ENCODE peak calls at places on chromosomes 12 and 14, in four cellular contexts. One of them, this sample, is unnamed.

GRCh38 chr12:81086342-81086741 is 8.5 kb downstream of the ACSS3 start:
- DNase-seq in astrocyte of the spinal cord: no peak
- DNase-seq in GDM1: no peak
- DNase-seq in activated T-cell treated with anti-CD3 and anti-CD28 coated beads for 1 hour: no peak
- DNase-seq in this sample: no peak

GRCh38 chr14:69324341-69324931 is 64.5 kb downstream of the GALNT16 start:
- DNase-seq in astrocyte of the spinal cord: no peak
- DNase-seq in GDM1: no peak
- DNase-seq in activated T-cell treated with anti-CD3 and anti-CD28 coated beads for 1 hour: no peak
- DNase-seq in this sample: no peak

GRCh38 chr12:69502342-69503081 is 32.3 kb downstream of the FRS2 start:
- DNase-seq in astrocyte of the spinal cord: peak
- DNase-seq in activated T-cell treated with anti-CD3 and anti-CD28 coated beads for 1 hour: no peak
- DNase-seq in GDM1: no peak
- DNase-seq in this sample: no peak

GRCh38 chr14:75088566-75089373 is 19.3 kb downstream of the ZC2HC1C start:
- DNase-seq in astrocyte of the spinal cord: peak
- DNase-seq in GDM1: no peak
- DNase-seq in activated T-cell treated with anti-CD3 and anti-CD28 coated beads for 1 hour: peak
- DNase-seq in this sample: peak

GRCh38 chr12:25884024-25884919 is 74.2 kb upstream of the RASSF8 start:
- DNase-seq in GDM1: no peak
- DNase-seq in astrocyte of the spinal cord: no peak
- DNase-seq in activated T-cell treated with anti-CD3 and anti-CD28 coated beads for 1 hour: no peak
- DNase-seq in this sample: no peak

GRCh38 chr14:67359319-67359774 is 257 bp downstream of the ATP6V1D start:
- DNase-seq in astrocyte of the spinal cord: no peak
- DNase-seq in activated T-cell treated with anti-CD3 and anti-CD28 coated beads for 1 hour: no peak
- DNase-seq in GDM1: no peak
- DNase-seq in this sample: peak

GRCh38 chr14:21087294-21088091 is 11.0 kb downstream of the ZNF219 start:
- DNase-seq in astrocyte of the spinal cord: peak
- DNase-seq in activated T-cell treated with anti-CD3 and anti-CD28 coated beads for 1 hour: no peak
- DNase-seq in GDM1: peak
- DNase-seq in this sample: no peak

GRCh38 chr12:125525879-125526278 is 460.6 kb downstream of the AACS start:
- DNase-seq in activated T-cell treated with anti-CD3 and anti-CD28 coated beads for 1 hour: no peak
- DNase-seq in GDM1: no peak
- DNase-seq in astrocyte of the spinal cord: no peak
- DNase-seq in this sample: no peak

GRCh38 chr14:76870146-76870545 is 43.9 kb downstream of the LRRC74A start:
- DNase-seq in astrocyte of the spinal cord: no peak
- DNase-seq in GDM1: no peak
- DNase-seq in activated T-cell treated with anti-CD3 and anti-CD28 coated beads for 1 hour: no peak
- DNase-seq in this sample: peak